ENCODE peak calls at places on chromosomes 3 and 15, in six cellular contexts. J is renal cortical epithelial cell, D is mucosa of descending colon, C is NCI-H774, M is AG09309, B is pancreas. W is an unnamed sample.

GRCh38 chr3:197372076-197372661 is 73.8 kb upstream of the DLG1 start:
- DNase-seq in J (peak; percentile 93), D (peak; percentile 62), C (no peak), M (peak; percentile 78), B (no peak), W (peak; percentile 89)

GRCh38 chr15:90869601-90870353 is 1.4 kb downstream of the FURIN start:
- DNase-seq in J (peak; percentile 93), D (peak; percentile 55), C (no peak), M (no peak), B (no peak), W (no peak)

GRCh38 chr3:120596116-120596852 is at the start of gene NDUFB4:
- DNase-seq in J (peak; percentile 98), D (peak; percentile 97), C (peak; percentile 88), M (peak; percentile 95), B (peak; percentile 97), W (peak; percentile 87)

GRCh38 chr15:76324066-76324465 is 12.5 kb upstream of the ISL2 start:
- DNase-seq in J (no peak), D (no peak), C (no peak), M (no peak), B (no peak), W (no peak)

GRCh38 chr3:52891615-52892081 is 5.7 kb downstream of the STIMATE start:
- DNase-seq in J (peak; percentile 87), D (peak; percentile 11), C (no peak), M (peak; percentile 71), B (no peak), W (peak; percentile 80)

GRCh38 chr15:61527836-61528589 is 298.9 kb upstream of the RORA start:
- DNase-seq in J (no peak), D (no peak), C (no peak), M (no peak), B (no peak), W (no peak)

GRCh38 chr3:70040386-70040785 is 40.9 kb downstream of the SAMMSON start:
- DNase-seq in J (no peak), D (no peak), C (no peak), M (no peak), B (no peak), W (no peak)

GRCh38 chr3:34254285-34254684 is 455.9 kb downstream of the PDCD6IP start:
- DNase-seq in J (no peak), D (no peak), C (no peak), M (no peak), B (no peak), W (no peak)

GRCh38 chr15:41772720-41773331 is 1.5 kb upstream of the MAPKBP1 start:
- DNase-seq in J (peak; percentile 76), D (peak; percentile 66), C (peak; percentile 25), M (peak; percentile 51), B (no peak), W (peak; percentile 37)